ENCODE peak calls at places on chromosomes 4 and X, in seven cellular contexts. Z, A, S, M, D, F and G are unnamed samples.

GRCh38 chrX:118577041-118577440 is 81.4 kb downstream of the DOCK11 start:
- DNase-seq in M (no peak), Z (no peak), D (no peak), F (no peak), A (no peak), S (no peak), G (no peak)

GRCh38 chr4:154399259-154399974 is 92.2 kb downstream of the DCHS2 start:
- DNase-seq in F (no peak), S (no peak), M (peak; percentile 24), D (no peak), Z (no peak), A (no peak), G (no peak)

GRCh38 chr4:132670557-132670956 is 478.5 kb upstream of the PCDH10 start:
- DNase-seq in A (no peak), F (no peak), D (no peak), S (no peak), Z (no peak), M (no peak), G (no peak)

GRCh38 chrX:154121961-154122360 is 22.1 kb upstream of the OPN1LW start:
- DNase-seq in F (no peak), D (no peak), Z (no peak), S (no peak), M (no peak), A (no peak), G (no peak)

GRCh38 chr4:94409947-94410346 is 41.8 kb upstream of the PDLIM5 start:
- DNase-seq in Z (no peak), M (peak; percentile 16), F (no peak), S (no peak), A (no peak), D (no peak), G (no peak)

GRCh38 chr4:102639602-102640001 is 121.2 kb downstream of the MANBA start:
- DNase-seq in A (no peak), D (no peak), F (no peak), Z (no peak), M (no peak), S (no peak), G (no peak)

GRCh38 chr4:3613980-3614730 is 81.9 kb upstream of the LRPAP1 start:
- DNase-seq in Z (no peak), D (no peak), S (peak; percentile 21), F (no peak), M (no peak), A (no peak), G (no peak)

GRCh38 chr4:7625073-7625472 is 190.3 kb upstream of the PSAPL1 start:
- DNase-seq in Z (no peak), D (no peak), M (no peak), F (no peak), S (peak; percentile 0), A (no peak), G (no peak)

GRCh38 chr4:130035391-130035790 is 939.4 kb downstream of the C4orf33 start:
- DNase-seq in Z (no peak), D (no peak), F (no peak), M (no peak), S (no peak), A (no peak), G (no peak)

GRCh38 chrX:65034292-65034640 is 58.0 kb upstream of the ZC4H2 start:
- DNase-seq in F (no peak), M (no peak), D (no peak), A (no peak), Z (no peak), S (no peak), G (no peak)

GRCh38 chr4:118373614-118374255 is 20.9 kb upstream of the PRSS12 start:
- DNase-seq in M (peak; percentile 75), S (no peak), F (no peak), Z (no peak), A (no peak), D (no peak), G (no peak)

GRCh38 chr4:3111461-3111860 is 37.0 kb downstream of the HTT start:
- DNase-seq in F (no peak), S (no peak), A (no peak), M (peak; percentile 92), Z (no peak), D (no peak), G (no peak)

GRCh38 chr4:129968778-129969177 is 872.8 kb downstream of the C4orf33 start:
- DNase-seq in F (no peak), M (no peak), A (no peak), Z (no peak), S (no peak), D (no peak), G (no peak)

GRCh38 chr4:4853921-4854648 is 5.4 kb upstream of the MSX1 start:
- DNase-seq in Z (no peak), D (no peak), A (no peak), S (no peak), M (no peak), F (no peak), G (no peak)

GRCh38 chr4:67207941-67208441 is 337.3 kb downstream of the CENPC start:
- DNase-seq in M (no peak), Z (no peak), D (no peak), S (no peak), F (no peak), A (no peak), G (no peak)

GRCh38 chrX:107826286-107827136 is 845 bp downstream of the MID2 start:
- DNase-seq in F (no peak), S (no peak), D (peak; percentile 13), A (peak; percentile 60), M (peak; percentile 77), Z (peak; percentile 9), G (peak; percentile 8)

GRCh38 chr4:94764069-94764468 is 6.3 kb downstream of the BMPR1B start:
- DNase-seq in Z (no peak), F (no peak), D (no peak), S (no peak), M (no peak), A (no peak), G (no peak)

GRCh38 chrX:74420194-74421035 is 878 bp upstream of the SLC16A2 start:
- DNase-seq in F (no peak), D (peak; percentile 35), A (peak; percentile 72), Z (no peak), M (peak; percentile 57), S (no peak), G (no peak)

GRCh38 chrX:120514236-120514635 is 45.1 kb upstream of the LAMP2 start:
- DNase-seq in F (no peak), A (no peak), S (no peak), M (peak; percentile 7), D (no peak), Z (no peak), G (no peak)

GRCh38 chrX:39017716-39018115 is 216.5 kb downstream of the MID1IP1 start:
- DNase-seq in S (no peak), F (no peak), D (no peak), M (no peak), Z (no peak), A (no peak), G (no peak)

GRCh38 chr4:82748176-82748575 is 50.4 kb downstream of the SCD5 start:
- DNase-seq in M (peak; percentile 28), Z (no peak), A (no peak), S (no peak), F (no peak), D (no peak), G (no peak)

GRCh38 chrX:37350034-37350365 is 836 bp downstream of the PRRG1 start:
- DNase-seq in A (no peak), F (no peak), S (no peak), D (no peak), M (peak; percentile 43), Z (no peak), G (no peak)

GRCh38 chr4:26076896-26077295 is 162.9 kb downstream of the SMIM20 start:
- DNase-seq in S (no peak), Z (no peak), A (no peak), F (no peak), D (no peak), M (no peak), G (no peak)

GRCh38 chr4:106541253-106541652 is 172.7 kb upstream of the GIMD1 start:
- DNase-seq in Z (no peak), D (no peak), M (peak; percentile 52), F (no peak), A (no peak), S (no peak), G (no peak)